ENCODE peak calls at places on chromosomes 7 and 10, in seven cellular contexts. One of them, this sample, is unnamed.

GRCh38 chr7:140479739-140480084 is 407 bp upstream of the MKRN1 start:
- DNase-seq in activated CD8-positive, alpha-beta memory T cell treated with anti-CD3 and anti-CD28 coated beads for 48 hours: no peak
- DNase-seq in fibroblast of the conjunctiva: no peak
- DNase-seq in G401: no peak
- DNase-seq in nephron progenitor cell: no peak
- DNase-seq in DMS153: no peak
- DNase-seq in PC-3: no peak
- DNase-seq in this sample: no peak

GRCh38 chr10:6023661-6024333 is 38.4 kb downstream of the IL2RA start:
- DNase-seq in activated CD8-positive, alpha-beta memory T cell treated with anti-CD3 and anti-CD28 coated beads for 48 hours: no peak
- DNase-seq in fibroblast of the conjunctiva: no peak
- DNase-seq in G401: no peak
- DNase-seq in nephron progenitor cell: no peak
- DNase-seq in DMS153: no peak
- DNase-seq in PC-3: no peak
- DNase-seq in this sample: no peak

GRCh38 chr10:98045785-98046389 is 15.5 kb upstream of the CRTAC1 start:
- DNase-seq in activated CD8-positive, alpha-beta memory T cell treated with anti-CD3 and anti-CD28 coated beads for 48 hours: peak
- DNase-seq in fibroblast of the conjunctiva: peak
- DNase-seq in G401: peak
- DNase-seq in nephron progenitor cell: peak
- DNase-seq in DMS153: peak
- DNase-seq in PC-3: peak
- DNase-seq in this sample: peak

GRCh38 chr7:55140221-55140980 is 121.6 kb downstream of the EGFR start:
- DNase-seq in activated CD8-positive, alpha-beta memory T cell treated with anti-CD3 and anti-CD28 coated beads for 48 hours: no peak
- DNase-seq in fibroblast of the conjunctiva: peak
- DNase-seq in G401: no peak
- DNase-seq in nephron progenitor cell: no peak
- DNase-seq in DMS153: no peak
- DNase-seq in PC-3: no peak
- DNase-seq in this sample: no peak

GRCh38 chr7:159030490-159031134 is 114.1 kb downstream of the VIPR2 start:
- DNase-seq in activated CD8-positive, alpha-beta memory T cell treated with anti-CD3 and anti-CD28 coated beads for 48 hours: no peak
- DNase-seq in fibroblast of the conjunctiva: no peak
- DNase-seq in G401: peak
- DNase-seq in nephron progenitor cell: peak
- DNase-seq in DMS153: peak
- DNase-seq in PC-3: no peak
- DNase-seq in this sample: peak

GRCh38 chr7:103855671-103856070 is 133.8 kb downstream of the RELN start:
- DNase-seq in activated CD8-positive, alpha-beta memory T cell treated with anti-CD3 and anti-CD28 coated beads for 48 hours: no peak
- DNase-seq in fibroblast of the conjunctiva: no peak
- DNase-seq in G401: no peak
- DNase-seq in nephron progenitor cell: no peak
- DNase-seq in DMS153: no peak
- DNase-seq in PC-3: no peak
- DNase-seq in this sample: no peak

GRCh38 chr7:41878331-41879112 is 175.6 kb upstream of the INHBA start:
- DNase-seq in activated CD8-positive, alpha-beta memory T cell treated with anti-CD3 and anti-CD28 coated beads for 48 hours: no peak
- DNase-seq in fibroblast of the conjunctiva: no peak
- DNase-seq in G401: no peak
- DNase-seq in nephron progenitor cell: no peak
- DNase-seq in DMS153: no peak
- DNase-seq in PC-3: no peak
- DNase-seq in this sample: no peak

GRCh38 chr10:16992611-16993119 is 136.9 kb downstream of the CUBN start:
- DNase-seq in activated CD8-positive, alpha-beta memory T cell treated with anti-CD3 and anti-CD28 coated beads for 48 hours: no peak
- DNase-seq in fibroblast of the conjunctiva: no peak
- DNase-seq in G401: no peak
- DNase-seq in nephron progenitor cell: no peak
- DNase-seq in DMS153: no peak
- DNase-seq in PC-3: no peak
- DNase-seq in this sample: no peak

GRCh38 chr7:114930829-114931655 is 9.1 kb downstream of the MDFIC start:
- DNase-seq in activated CD8-positive, alpha-beta memory T cell treated with anti-CD3 and anti-CD28 coated beads for 48 hours: no peak
- DNase-seq in fibroblast of the conjunctiva: no peak
- DNase-seq in G401: no peak
- DNase-seq in nephron progenitor cell: no peak
- DNase-seq in DMS153: no peak
- DNase-seq in PC-3: no peak
- DNase-seq in this sample: no peak

GRCh38 chr7:151024435-151025056 is at the start of gene ATG9B:
- DNase-seq in activated CD8-positive, alpha-beta memory T cell treated with anti-CD3 and anti-CD28 coated beads for 48 hours: no peak
- DNase-seq in fibroblast of the conjunctiva: no peak
- DNase-seq in G401: no peak
- DNase-seq in nephron progenitor cell: no peak
- DNase-seq in DMS153: no peak
- DNase-seq in PC-3: peak
- DNase-seq in this sample: peak

GRCh38 chr10:94292448-94293118 is 70.2 kb downstream of the NOC3L start:
- DNase-seq in activated CD8-positive, alpha-beta memory T cell treated with anti-CD3 and anti-CD28 coated beads for 48 hours: no peak
- DNase-seq in fibroblast of the conjunctiva: peak
- DNase-seq in G401: no peak
- DNase-seq in nephron progenitor cell: no peak
- DNase-seq in DMS153: no peak
- DNase-seq in PC-3: peak
- DNase-seq in this sample: peak

GRCh38 chr7:22980422-22980821 is 33.5 kb downstream of the HYCC1 start:
- DNase-seq in activated CD8-positive, alpha-beta memory T cell treated with anti-CD3 and anti-CD28 coated beads for 48 hours: no peak
- DNase-seq in fibroblast of the conjunctiva: peak
- DNase-seq in G401: no peak
- DNase-seq in nephron progenitor cell: no peak
- DNase-seq in DMS153: no peak
- DNase-seq in PC-3: peak
- DNase-seq in this sample: no peak

This sample was measured in DMS53.